ENCODE peak calls at places on chromosome X, in five cellular contexts. One of them, this sample, is unnamed.
A peak's percentile ranks its signal among the peaks of the same experiment; 100 is the strongest.

GRCh38 chrX:125378205-125378604 is 58.5 kb downstream of the TEX13C start:
- DNase-seq in OCI-LY7: no peak
- DNase-seq in CD8-positive, alpha-beta T cell: no peak
- DNase-seq in GM12878: no peak
- DNase-seq in sigmoid colon: no peak
- DNase-seq in this sample: no peak

GRCh38 chrX:43707812-43708548 is 51.9 kb downstream of the MAOA start:
- DNase-seq in GM12878: no peak
- DNase-seq in CD8-positive, alpha-beta T cell: no peak
- DNase-seq in sigmoid colon: peak; percentile 91
- DNase-seq in OCI-LY7: no peak
- DNase-seq in this sample: no peak

GRCh38 chrX:129115104-129115503 is 408.2 kb downstream of the SMARCA1 start:
- DNase-seq in CD8-positive, alpha-beta T cell: no peak
- DNase-seq in OCI-LY7: peak; percentile 56
- DNase-seq in GM12878: no peak
- DNase-seq in sigmoid colon: no peak
- DNase-seq in this sample: no peak

GRCh38 chrX:63426519-63426918 is 75.4 kb upstream of the SPIN4 start:
- DNase-seq in GM12878: no peak
- DNase-seq in sigmoid colon: no peak
- DNase-seq in CD8-positive, alpha-beta T cell: no peak
- DNase-seq in OCI-LY7: no peak
- DNase-seq in this sample: no peak

GRCh38 chrX:102155806-102156179 is at the start of gene BEX5:
- DNase-seq in OCI-LY7: no peak
- DNase-seq in CD8-positive, alpha-beta T cell: peak; percentile 65
- DNase-seq in sigmoid colon: peak; percentile 78
- DNase-seq in GM12878: no peak
- DNase-seq in this sample: peak; percentile 6

GRCh38 chrX:41478397-41478911 is 31.3 kb downstream of the NYX start:
- DNase-seq in CD8-positive, alpha-beta T cell: no peak
- DNase-seq in sigmoid colon: no peak
- DNase-seq in GM12878: no peak
- DNase-seq in OCI-LY7: no peak
- DNase-seq in this sample: no peak

GRCh38 chrX:143664302-143664701 is 28.4 kb upstream of the SLITRK4 start:
- DNase-seq in CD8-positive, alpha-beta T cell: no peak
- DNase-seq in sigmoid colon: no peak
- DNase-seq in OCI-LY7: peak; percentile 13
- DNase-seq in GM12878: no peak
- DNase-seq in this sample: no peak

GRCh38 chrX:27765718-27766117 is 42.1 kb upstream of the MAGEB10 start:
- DNase-seq in GM12878: no peak
- DNase-seq in sigmoid colon: no peak
- DNase-seq in OCI-LY7: no peak
- DNase-seq in CD8-positive, alpha-beta T cell: no peak
- DNase-seq in this sample: no peak

GRCh38 chrX:147901476-147902126 is 10.1 kb upstream of the FMR1 start:
- DNase-seq in sigmoid colon: no peak
- DNase-seq in CD8-positive, alpha-beta T cell: no peak
- DNase-seq in GM12878: no peak
- DNase-seq in OCI-LY7: no peak
- DNase-seq in this sample: no peak

GRCh38 chrX:76172325-76172887 is 456 bp upstream of the PBDC1 start:
- DNase-seq in CD8-positive, alpha-beta T cell: no peak
- DNase-seq in GM12878: no peak
- DNase-seq in OCI-LY7: no peak
- DNase-seq in sigmoid colon: no peak
- DNase-seq in this sample: no peak

GRCh38 chrX:130789793-130790192 is 113.2 kb downstream of the ENOX2 start:
- DNase-seq in GM12878: no peak
- DNase-seq in OCI-LY7: no peak
- DNase-seq in CD8-positive, alpha-beta T cell: no peak
- DNase-seq in sigmoid colon: no peak
- DNase-seq in this sample: no peak

GRCh38 chrX:21847342-21847741 is 7.9 kb downstream of the MBTPS2 start:
- DNase-seq in OCI-LY7: no peak
- DNase-seq in GM12878: no peak
- DNase-seq in sigmoid colon: no peak
- DNase-seq in CD8-positive, alpha-beta T cell: no peak
- DNase-seq in this sample: no peak

GRCh38 chrX:63961964-63962363 is 176.9 kb upstream of the ARHGEF9 start:
- DNase-seq in CD8-positive, alpha-beta T cell: no peak
- DNase-seq in GM12878: no peak
- DNase-seq in sigmoid colon: no peak
- DNase-seq in OCI-LY7: no peak
- DNase-seq in this sample: no peak

GRCh38 chrX:53486285-53486684 is 52.1 kb upstream of the HSD17B10 start:
- DNase-seq in sigmoid colon: no peak
- DNase-seq in OCI-LY7: no peak
- DNase-seq in GM12878: no peak
- DNase-seq in CD8-positive, alpha-beta T cell: no peak
- DNase-seq in this sample: no peak

GRCh38 chrX:124507276-124507675 is 160.9 kb downstream of the SH2D1A start:
- DNase-seq in OCI-LY7: no peak
- DNase-seq in CD8-positive, alpha-beta T cell: no peak
- DNase-seq in GM12878: no peak
- DNase-seq in sigmoid colon: no peak
- DNase-seq in this sample: no peak

GRCh38 chrX:69507500-69507789 is 3.3 kb downstream of the NALF2 start:
- DNase-seq in CD8-positive, alpha-beta T cell: no peak
- DNase-seq in sigmoid colon: no peak
- DNase-seq in GM12878: no peak
- DNase-seq in OCI-LY7: peak; percentile 9
- DNase-seq in this sample: no peak

GRCh38 chrX:137166591-137166990 is 132.8 kb upstream of the GPR101 start:
- DNase-seq in OCI-LY7: no peak
- DNase-seq in GM12878: no peak
- DNase-seq in sigmoid colon: no peak
- DNase-seq in CD8-positive, alpha-beta T cell: no peak
- DNase-seq in this sample: no peak

GRCh38 chrX:105515561-105515960 is 295.1 kb upstream of the TEX13A start:
- DNase-seq in GM12878: no peak
- DNase-seq in OCI-LY7: no peak
- DNase-seq in sigmoid colon: no peak
- DNase-seq in CD8-positive, alpha-beta T cell: no peak
- DNase-seq in this sample: no peak

GRCh38 chrX:133792198-133792953 is 193.0 kb downstream of the GPC3 start:
- DNase-seq in sigmoid colon: peak; percentile 78
- DNase-seq in GM12878: peak; percentile 15
- DNase-seq in OCI-LY7: peak; percentile 54
- DNase-seq in CD8-positive, alpha-beta T cell: peak; percentile 42
- DNase-seq in this sample: no peak

GRCh38 chrX:2635366-2635765 is 55.7 kb upstream of the CD99 start:
- DNase-seq in OCI-LY7: no peak
- DNase-seq in CD8-positive, alpha-beta T cell: no peak
- DNase-seq in GM12878: no peak
- DNase-seq in sigmoid colon: no peak
- DNase-seq in this sample: no peak

GRCh38 chrX:3711331-3711917 is 2.0 kb downstream of the PRKX start:
- DNase-seq in OCI-LY7: peak; percentile 4
- DNase-seq in sigmoid colon: no peak
- DNase-seq in CD8-positive, alpha-beta T cell: peak; percentile 38
- DNase-seq in GM12878: peak; percentile 11
- DNase-seq in this sample: peak; percentile 41

GRCh38 chrX:38563006-38563405 is 1.7 kb downstream of the TSPAN7 start:
- DNase-seq in GM12878: no peak
- DNase-seq in CD8-positive, alpha-beta T cell: no peak
- DNase-seq in OCI-LY7: no peak
- DNase-seq in sigmoid colon: no peak
- DNase-seq in this sample: no peak

GRCh38 chrX:140274761-140275525 is 229.9 kb downstream of the SOX3 start:
- DNase-seq in OCI-LY7: no peak
- DNase-seq in CD8-positive, alpha-beta T cell: no peak
- DNase-seq in GM12878: no peak
- DNase-seq in sigmoid colon: no peak
- DNase-seq in this sample: no peak
- TF ChIP-seq CTCF in OCI-LY7: no peak
- TF ChIP-seq CTCF in CD8-positive, alpha-beta T cell: no peak
- TF ChIP-seq CTCF in GM12878: no peak
- TF ChIP-seq CTCF in sigmoid colon: no peak
- TF ChIP-seq CTCF in this sample: no peak

GRCh38 chrX:155768036-155768769 is 112.9 kb upstream of the VAMP7 start:
- DNase-seq in sigmoid colon: no peak
- DNase-seq in GM12878: no peak
- DNase-seq in CD8-positive, alpha-beta T cell: no peak
- DNase-seq in OCI-LY7: no peak
- DNase-seq in this sample: no peak
- H3K4me3 ChIP-seq in sigmoid colon: no peak overlapping the region
- H3K4me3 ChIP-seq in GM12878: peak overlapping the region; percentile 36
- H3K4me3 ChIP-seq in CD8-positive, alpha-beta T cell: peak overlapping the region; percentile 35
- H3K4me3 ChIP-seq in OCI-LY7: no peak overlapping the region
- H3K4me3 ChIP-seq in this sample: no peak overlapping the region

DNA sequence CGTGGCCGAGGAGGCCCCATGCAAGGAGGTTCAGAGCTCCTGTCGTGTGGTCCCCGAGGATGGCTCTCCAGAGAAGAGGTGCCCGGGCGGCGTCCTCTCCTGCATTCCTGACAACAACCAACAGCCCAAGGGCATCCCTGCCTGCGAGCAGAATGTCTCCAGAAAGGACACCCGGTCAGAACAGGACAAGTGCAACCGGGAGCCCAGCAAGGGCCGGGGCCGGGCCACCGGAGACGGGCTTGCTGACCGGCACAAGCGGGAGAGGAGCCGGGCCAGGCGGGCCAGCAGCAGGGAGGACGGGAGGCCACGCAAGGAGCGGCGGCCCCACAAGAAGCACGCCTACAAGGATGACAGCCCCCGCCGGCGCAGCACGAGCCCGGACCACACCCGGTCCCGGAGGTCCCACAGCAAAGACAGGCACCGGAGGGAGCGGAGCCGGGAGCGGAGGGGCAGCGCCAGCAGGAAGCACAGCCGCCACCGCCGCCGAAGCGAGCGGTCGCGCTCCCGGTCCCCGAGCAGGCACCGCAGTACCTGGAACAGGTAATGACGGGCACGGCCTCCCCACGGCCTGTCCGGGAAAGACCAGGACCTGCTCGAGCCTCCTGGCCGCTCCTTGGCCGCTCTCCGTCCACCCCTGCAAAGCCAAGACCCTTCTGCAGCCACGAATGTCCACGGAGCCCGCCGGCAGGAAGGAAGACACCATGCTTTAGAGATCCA is 9.8 kb downstream of the AKAP17A start:
- DNase-seq in OCI-LY7: no peak
- DNase-seq in sigmoid colon: no peak
- DNase-seq in CD8-positive, alpha-beta T cell: no peak
- DNase-seq in GM12878: no peak
- DNase-seq in this sample: no peak
- H3K36me3 ChIP-seq in OCI-LY7: peaks cover 89% of the 10 kb centered on the region
- H3K36me3 ChIP-seq in sigmoid colon: peaks cover 75% of the 10 kb centered on the region
- H3K36me3 ChIP-seq in CD8-positive, alpha-beta T cell: peaks cover 59% of the 10 kb centered on the region
- H3K36me3 ChIP-seq in GM12878: peaks cover 21% of the 10 kb centered on the region
- H3K36me3 ChIP-seq in this sample: peaks cover 47% of the 10 kb centered on the region

DNA sequence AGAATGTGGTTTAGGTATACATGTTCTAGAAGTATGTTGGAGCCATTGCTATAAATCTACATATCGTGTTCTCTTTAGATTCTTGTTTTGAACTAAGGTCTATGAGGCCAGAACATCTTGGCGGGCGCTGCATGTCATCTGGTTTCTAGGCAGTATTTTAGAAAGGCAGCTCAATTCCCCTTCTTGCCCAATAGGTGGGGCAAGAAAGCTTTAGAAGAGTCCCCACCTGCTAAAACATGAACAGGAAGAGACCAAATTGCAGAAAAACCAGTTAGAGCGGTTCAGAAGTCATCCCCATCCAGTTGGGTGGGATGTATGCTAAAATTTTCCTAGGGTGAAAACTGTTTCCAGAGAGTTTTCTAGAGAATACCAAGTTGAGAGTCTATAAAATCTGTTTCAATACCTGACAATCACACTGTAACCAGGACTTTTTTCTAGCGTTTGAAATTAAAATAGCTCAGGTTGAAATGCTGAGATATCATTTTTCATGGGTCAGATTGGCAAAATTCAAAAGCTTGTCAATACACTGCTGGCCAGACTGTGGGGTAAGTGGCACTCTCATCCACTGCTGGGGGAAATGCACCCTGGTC is 17.5 kb upstream of the SH3KBP1 start:
- DNase-seq in sigmoid colon: no peak
- DNase-seq in GM12878: no peak
- DNase-seq in CD8-positive, alpha-beta T cell: peak; percentile 18
- DNase-seq in OCI-LY7: peak; percentile 72
- DNase-seq in this sample: no peak
- TF ChIP-seq CTCF in sigmoid colon: no peak
- TF ChIP-seq CTCF in GM12878: peak; percentile 80
- TF ChIP-seq CTCF in CD8-positive, alpha-beta T cell: peak; percentile 43
- TF ChIP-seq CTCF in OCI-LY7: peak; percentile 84
- TF ChIP-seq CTCF in this sample: peak; percentile 91

DNA sequence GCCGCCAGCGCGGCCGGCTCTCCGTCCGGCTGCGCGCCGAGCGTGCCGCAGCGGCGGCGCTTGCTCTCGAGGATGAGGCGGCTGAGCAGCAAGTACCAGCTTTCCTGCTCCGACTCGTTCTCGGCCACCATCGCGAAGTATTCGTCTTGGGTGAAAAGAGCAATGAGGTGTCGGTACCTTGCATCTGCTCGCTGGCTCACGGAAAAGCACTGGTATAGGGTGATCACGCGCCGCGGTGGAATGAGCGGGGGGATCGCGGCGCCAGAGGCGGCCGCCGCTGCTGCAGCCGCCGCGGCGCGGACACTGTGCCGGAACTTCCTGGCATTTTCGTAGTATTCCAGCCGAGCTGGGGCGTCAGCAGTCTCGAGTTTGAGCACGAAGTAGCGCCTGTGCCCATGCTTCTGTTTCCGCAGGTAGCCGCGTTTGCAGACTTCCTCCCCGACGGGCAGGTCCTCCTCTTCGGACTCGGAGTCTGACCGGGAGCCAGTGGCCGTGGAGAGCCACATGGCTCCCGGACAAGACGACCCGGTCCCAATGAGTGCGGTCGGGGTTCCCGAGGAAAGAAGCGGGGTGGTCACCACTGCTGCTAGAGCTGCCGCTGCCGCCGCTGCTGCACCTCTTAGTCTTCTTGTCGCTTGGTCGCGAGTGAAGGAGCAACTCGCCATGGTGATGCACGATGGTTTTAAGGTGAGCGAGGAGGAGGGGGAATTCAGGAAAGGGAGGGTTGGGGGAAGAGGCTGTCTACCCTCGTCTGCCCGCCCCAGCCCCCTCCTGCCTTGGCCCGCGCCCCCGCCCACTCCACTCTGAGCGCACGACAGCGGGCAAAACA is 469 bp downstream of the IRS4 start:
- DNase-seq in CD8-positive, alpha-beta T cell: no peak
- DNase-seq in sigmoid colon: no peak
- DNase-seq in OCI-LY7: no peak
- DNase-seq in GM12878: no peak
- DNase-seq in this sample: no peak
- H3K4me3 ChIP-seq in CD8-positive, alpha-beta T cell: no peak overlapping the region
- H3K4me3 ChIP-seq in sigmoid colon: peak overlapping the region; percentile 14
- H3K4me3 ChIP-seq in OCI-LY7: no peak overlapping the region
- H3K4me3 ChIP-seq in GM12878: no peak overlapping the region
- H3K4me3 ChIP-seq in this sample: no peak overlapping the region

GRCh38 chrX:16606142-16606720 is 43.7 kb upstream of the S100G start:
- DNase-seq in sigmoid colon: no peak
- DNase-seq in GM12878: no peak
- DNase-seq in OCI-LY7: no peak
- DNase-seq in CD8-positive, alpha-beta T cell: no peak
- DNase-seq in this sample: no peak
- H3K36me3 ChIP-seq in sigmoid colon: no peaks in the 10 kb centered on the region
- H3K36me3 ChIP-seq in GM12878: peaks cover 3% of the 10 kb centered on the region
- H3K36me3 ChIP-seq in OCI-LY7: no peaks in the 10 kb centered on the region
- H3K36me3 ChIP-seq in CD8-positive, alpha-beta T cell: no peaks in the 10 kb centered on the region
- H3K36me3 ChIP-seq in this sample: no peaks in the 10 kb centered on the region

GRCh38 chrX:10217218-10217617 is 60.4 kb downstream of the CLCN4 start:
- DNase-seq in CD8-positive, alpha-beta T cell: no peak
- DNase-seq in sigmoid colon: no peak
- DNase-seq in OCI-LY7: peak; percentile 21
- DNase-seq in GM12878: no peak
- DNase-seq in this sample: no peak
- TF ChIP-seq CTCF in CD8-positive, alpha-beta T cell: no peak
- TF ChIP-seq CTCF in sigmoid colon: no peak
- TF ChIP-seq CTCF in OCI-LY7: peak; percentile 42
- TF ChIP-seq CTCF in GM12878: no peak
- TF ChIP-seq CTCF in this sample: no peak

This sample was measured in GM06990.